ENCODE peak calls at places on chromosome 3, in ten cellular contexts. One of them, this sample, is unnamed.

GRCh38 chr3:148925841-148926240 is 60.7 kb downstream of the CPA3 start:
- DNase-seq in K562: no peak
- DNase-seq in prostate gland: no peak
- DNase-seq in lower leg skin: no peak
- DNase-seq in esophagus muscularis mucosa: no peak
- DNase-seq in GM12892: no peak
- DNase-seq in heart left ventricle: no peak
- DNase-seq in A549: no peak
- DNase-seq in HCT116: no peak
- DNase-seq in uterus: no peak
- DNase-seq in this sample: no peak

GRCh38 chr3:66377800-66378199 is 123.0 kb downstream of the LRIG1 start:
- DNase-seq in K562: no peak
- DNase-seq in prostate gland: no peak
- DNase-seq in lower leg skin: no peak
- DNase-seq in esophagus muscularis mucosa: peak; percentile 82
- DNase-seq in GM12892: no peak
- DNase-seq in heart left ventricle: no peak
- DNase-seq in A549: no peak
- DNase-seq in HCT116: no peak
- DNase-seq in uterus: no peak
- DNase-seq in this sample: no peak

GRCh38 chr3:149581681-149582349 is 76.0 kb downstream of the WWTR1 start:
- DNase-seq in K562: peak; percentile 14
- DNase-seq in prostate gland: peak; percentile 18
- DNase-seq in lower leg skin: peak; percentile 39
- DNase-seq in esophagus muscularis mucosa: no peak
- DNase-seq in GM12892: no peak
- DNase-seq in heart left ventricle: no peak
- DNase-seq in A549: peak; percentile 86
- DNase-seq in HCT116: peak; percentile 96
- DNase-seq in uterus: peak; percentile 35
- DNase-seq in this sample: no peak

GRCh38 chr3:111864821-111865656 is 6.0 kb downstream of the PHLDB2 start:
- DNase-seq in K562: no peak
- DNase-seq in prostate gland: no peak
- DNase-seq in lower leg skin: no peak
- DNase-seq in esophagus muscularis mucosa: no peak
- DNase-seq in GM12892: no peak
- DNase-seq in heart left ventricle: peak; percentile 63
- DNase-seq in A549: peak; percentile 26
- DNase-seq in HCT116: no peak
- DNase-seq in uterus: peak; percentile 24
- DNase-seq in this sample: no peak

GRCh38 chr3:28301607-28302158 is 46.8 kb upstream of the ZCWPW2 start:
- DNase-seq in K562: no peak
- DNase-seq in prostate gland: no peak
- DNase-seq in lower leg skin: no peak
- DNase-seq in esophagus muscularis mucosa: no peak
- DNase-seq in GM12892: no peak
- DNase-seq in heart left ventricle: no peak
- DNase-seq in A549: no peak
- DNase-seq in HCT116: no peak
- DNase-seq in uterus: no peak
- DNase-seq in this sample: no peak

GRCh38 chr3:195717416-195717815 is 3.4 kb upstream of the MUC20 start:
- DNase-seq in K562: no peak
- DNase-seq in prostate gland: no peak
- DNase-seq in lower leg skin: no peak
- DNase-seq in esophagus muscularis mucosa: no peak
- DNase-seq in GM12892: no peak
- DNase-seq in heart left ventricle: no peak
- DNase-seq in A549: no peak
- DNase-seq in HCT116: no peak
- DNase-seq in uterus: no peak
- DNase-seq in this sample: no peak

GRCh38 chr3:13045904-13046568 is 27.2 kb downstream of the IQSEC1 start:
- DNase-seq in K562: no peak
- DNase-seq in prostate gland: no peak
- DNase-seq in lower leg skin: peak; percentile 39
- DNase-seq in esophagus muscularis mucosa: no peak
- DNase-seq in GM12892: peak; percentile 73
- DNase-seq in heart left ventricle: no peak
- DNase-seq in A549: no peak
- DNase-seq in HCT116: no peak
- DNase-seq in uterus: no peak
- DNase-seq in this sample: no peak

GRCh38 chr3:122094693-122095092 is 39.5 kb downstream of the CD86 start:
- DNase-seq in K562: no peak
- DNase-seq in prostate gland: no peak
- DNase-seq in lower leg skin: no peak
- DNase-seq in esophagus muscularis mucosa: no peak
- DNase-seq in GM12892: no peak
- DNase-seq in heart left ventricle: no peak
- DNase-seq in A549: no peak
- DNase-seq in HCT116: no peak
- DNase-seq in uterus: no peak
- DNase-seq in this sample: no peak

GRCh38 chr3:127975630-127976029 is 60.6 kb downstream of the KBTBD12 start:
- DNase-seq in K562: no peak
- DNase-seq in prostate gland: no peak
- DNase-seq in lower leg skin: no peak
- DNase-seq in esophagus muscularis mucosa: no peak
- DNase-seq in GM12892: no peak
- DNase-seq in heart left ventricle: no peak
- DNase-seq in A549: no peak
- DNase-seq in HCT116: no peak
- DNase-seq in uterus: no peak
- DNase-seq in this sample: no peak

DNA sequence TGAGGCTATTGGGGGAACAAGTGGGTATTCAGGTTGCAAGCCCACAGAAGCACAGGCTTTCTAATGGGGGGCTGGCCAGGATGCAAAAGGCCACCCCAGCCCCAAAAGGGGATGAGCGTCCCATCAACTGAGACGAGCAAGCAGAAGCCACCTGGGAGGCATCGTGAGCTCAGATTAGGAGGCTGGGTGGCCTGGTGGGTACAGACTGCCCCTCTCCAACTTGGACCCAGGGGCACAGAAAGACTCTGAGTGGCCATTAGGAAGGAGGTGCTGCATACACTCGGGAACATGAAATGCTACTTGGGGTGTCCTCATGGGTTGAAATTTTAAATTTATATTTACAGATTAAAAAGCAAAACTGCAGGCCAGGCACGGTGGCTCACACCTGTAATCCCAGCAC is 29.1 kb downstream of the SLC41A3 start:
- DNase-seq in K562: no peak
- DNase-seq in prostate gland: no peak
- DNase-seq in lower leg skin: no peak
- DNase-seq in esophagus muscularis mucosa: peak; percentile 64
- DNase-seq in GM12892: no peak
- DNase-seq in heart left ventricle: no peak
- DNase-seq in A549: no peak
- DNase-seq in HCT116: no peak
- DNase-seq in uterus: no peak
- DNase-seq in this sample: no peak
- TF ChIP-seq POLR2A in K562: no peak
- TF ChIP-seq POLR2A in prostate gland: no peak
- TF ChIP-seq POLR2A in lower leg skin: no peak
- TF ChIP-seq POLR2A in esophagus muscularis mucosa: no peak
- TF ChIP-seq POLR2A in GM12892: no peak
- TF ChIP-seq POLR2A in heart left ventricle: no peak
- TF ChIP-seq POLR2A in A549: no peak
- TF ChIP-seq POLR2A in HCT116: no peak
- TF ChIP-seq POLR2A in uterus: no peak
- TF ChIP-seq POLR2A in this sample: no peak

DNA sequence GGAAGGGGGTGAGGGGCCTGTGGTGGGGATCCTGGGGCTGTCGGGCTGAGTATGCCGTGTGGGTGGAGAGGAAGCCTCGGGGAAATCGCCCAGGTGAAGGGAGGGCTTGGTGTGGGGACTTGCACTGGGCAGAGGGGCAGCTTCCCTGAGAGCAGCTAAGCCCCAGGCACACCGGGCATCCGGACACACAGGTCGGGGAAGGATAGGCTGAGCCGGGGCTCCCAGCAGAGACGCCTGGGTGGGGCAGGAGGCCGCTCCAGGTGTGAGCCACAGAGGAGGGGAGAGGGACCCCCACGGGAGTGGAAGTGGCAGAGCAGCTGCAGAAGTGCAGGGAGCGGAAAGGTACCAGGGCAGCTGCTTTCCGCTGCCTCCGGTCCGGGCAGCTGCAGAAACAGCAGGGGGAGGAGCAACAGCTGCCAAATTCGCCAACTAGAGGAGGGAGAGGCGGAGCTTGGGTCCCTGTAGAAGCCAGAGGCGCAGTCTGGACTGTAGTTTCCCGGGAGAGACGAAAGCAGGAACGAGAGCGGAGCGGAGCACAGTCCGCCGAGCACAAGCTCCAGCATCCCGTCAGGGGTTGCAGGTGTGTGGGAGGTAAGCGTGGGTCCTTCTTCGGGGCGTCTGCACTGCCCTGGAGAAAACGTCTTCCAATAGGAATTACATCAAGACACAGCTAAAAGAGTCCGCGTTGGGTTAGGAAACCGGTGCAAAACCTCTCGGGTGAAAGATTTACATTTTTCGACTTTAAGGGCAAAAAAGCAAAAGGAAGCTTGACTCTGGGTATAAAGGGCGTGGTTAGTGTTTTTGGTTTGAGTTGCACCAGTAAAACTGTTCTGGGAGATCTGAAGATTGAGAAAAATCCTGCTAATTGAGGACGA is at the start of gene SERPINI1:
- DNase-seq in K562: peak; percentile 93
- DNase-seq in prostate gland: peak; percentile 92
- DNase-seq in lower leg skin: peak; percentile 89
- DNase-seq in esophagus muscularis mucosa: peak; percentile 94
- DNase-seq in GM12892: peak; percentile 39
- DNase-seq in heart left ventricle: peak; percentile 90
- DNase-seq in A549: peak; percentile 85
- DNase-seq in HCT116: peak; percentile 82
- DNase-seq in uterus: peak; percentile 85
- DNase-seq in this sample: peak; percentile 85
- TF ChIP-seq POLR2A in K562: peak; percentile 73
- TF ChIP-seq POLR2A in prostate gland: peak; percentile 76
- TF ChIP-seq POLR2A in lower leg skin: no peak
- TF ChIP-seq POLR2A in esophagus muscularis mucosa: no peak
- TF ChIP-seq POLR2A in GM12892: peak; percentile 67
- TF ChIP-seq POLR2A in heart left ventricle: no peak
- TF ChIP-seq POLR2A in A549: peak; percentile 68
- TF ChIP-seq POLR2A in HCT116: peak; percentile 48
- TF ChIP-seq POLR2A in uterus: peak; percentile 72
- TF ChIP-seq POLR2A in this sample: no peak

DNA sequence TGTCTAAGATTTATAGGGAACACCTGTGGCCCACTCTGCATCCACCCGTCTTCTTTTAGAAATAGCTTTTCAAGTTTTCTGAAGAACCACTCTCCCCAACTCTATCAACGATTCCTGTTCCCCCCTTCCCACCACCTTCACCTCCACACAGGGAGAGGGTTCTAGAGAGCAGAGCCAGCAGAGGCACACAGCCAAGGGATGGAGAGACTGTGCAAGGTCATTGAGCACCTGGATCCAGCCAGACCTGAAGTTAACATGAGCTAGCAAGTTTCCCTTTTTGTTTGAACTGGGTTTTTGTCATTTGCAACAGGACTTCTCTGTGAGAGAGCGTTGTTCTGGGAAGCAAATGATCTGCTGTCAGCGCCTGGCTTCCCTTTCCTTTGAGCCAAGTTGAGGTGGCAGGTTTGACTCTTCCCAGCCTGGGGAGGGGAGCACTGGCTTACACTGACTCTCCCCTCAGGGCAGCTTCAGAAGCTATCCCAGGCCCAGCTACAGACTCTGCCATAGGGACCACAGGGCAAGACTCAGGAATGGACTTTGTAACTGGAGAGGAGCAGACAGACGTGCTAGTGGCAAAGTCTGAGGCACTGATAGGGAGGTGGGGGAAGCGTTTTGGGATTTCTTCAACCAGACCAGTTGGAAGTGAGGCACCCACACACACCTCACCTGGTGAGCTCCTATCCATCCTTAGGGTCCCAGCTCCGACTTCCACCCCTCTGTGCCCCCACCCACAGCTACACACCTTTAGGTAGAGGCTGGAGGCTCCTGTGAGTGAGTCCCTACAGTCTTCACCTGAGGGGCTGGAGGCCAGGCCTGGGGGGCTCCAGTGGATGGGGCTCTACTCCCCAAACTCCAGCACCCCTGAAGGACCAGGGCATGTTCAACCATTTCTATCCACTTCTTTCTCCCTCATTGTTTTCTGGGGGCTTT is 19.4 kb upstream of the PLXNA1 start:
- DNase-seq in K562: no peak
- DNase-seq in prostate gland: no peak
- DNase-seq in lower leg skin: no peak
- DNase-seq in esophagus muscularis mucosa: no peak
- DNase-seq in GM12892: no peak
- DNase-seq in heart left ventricle: no peak
- DNase-seq in A549: no peak
- DNase-seq in HCT116: no peak
- DNase-seq in uterus: no peak
- DNase-seq in this sample: no peak
- TF ChIP-seq POLR2A in K562: no peak
- TF ChIP-seq POLR2A in prostate gland: no peak
- TF ChIP-seq POLR2A in lower leg skin: no peak
- TF ChIP-seq POLR2A in esophagus muscularis mucosa: no peak
- TF ChIP-seq POLR2A in GM12892: no peak
- TF ChIP-seq POLR2A in heart left ventricle: no peak
- TF ChIP-seq POLR2A in A549: no peak
- TF ChIP-seq POLR2A in HCT116: no peak
- TF ChIP-seq POLR2A in uterus: no peak
- TF ChIP-seq POLR2A in this sample: no peak

GRCh38 chr3:58490860-58491501 is 915 bp upstream of the KCTD6 start:
- DNase-seq in K562: no peak
- DNase-seq in prostate gland: no peak
- DNase-seq in lower leg skin: no peak
- DNase-seq in esophagus muscularis mucosa: no peak
- DNase-seq in GM12892: no peak
- DNase-seq in heart left ventricle: no peak
- DNase-seq in A549: no peak
- DNase-seq in HCT116: no peak
- DNase-seq in uterus: peak; percentile 44
- DNase-seq in this sample: no peak

GRCh38 chr3:58494107-58494506 is 2.2 kb downstream of the KCTD6 start:
- DNase-seq in K562: no peak
- DNase-seq in prostate gland: no peak
- DNase-seq in lower leg skin: no peak
- DNase-seq in esophagus muscularis mucosa: no peak
- DNase-seq in GM12892: no peak
- DNase-seq in heart left ventricle: no peak
- DNase-seq in A549: no peak
- DNase-seq in HCT116: no peak
- DNase-seq in uterus: no peak
- DNase-seq in this sample: no peak

GRCh38 chr3:58492385-58492970 is 582 bp downstream of the KCTD6 start:
- DNase-seq in K562: no peak
- DNase-seq in prostate gland: no peak
- DNase-seq in lower leg skin: no peak
- DNase-seq in esophagus muscularis mucosa: no peak
- DNase-seq in GM12892: no peak
- DNase-seq in heart left ventricle: no peak
- DNase-seq in A549: no peak
- DNase-seq in HCT116: no peak
- DNase-seq in uterus: no peak
- DNase-seq in this sample: peak; percentile 62

GRCh38 chr3:58488962-58489361 is 2.9 kb upstream of the KCTD6 start:
- DNase-seq in K562: no peak
- DNase-seq in prostate gland: no peak
- DNase-seq in lower leg skin: no peak
- DNase-seq in esophagus muscularis mucosa: no peak
- DNase-seq in GM12892: no peak
- DNase-seq in heart left ventricle: no peak
- DNase-seq in A549: no peak
- DNase-seq in HCT116: no peak
- DNase-seq in uterus: no peak
- DNase-seq in this sample: no peak

GRCh38 chr3:58491506-58492384 is at the start of gene KCTD6:
- DNase-seq in K562: peak; percentile 91
- DNase-seq in prostate gland: peak; percentile 86
- DNase-seq in lower leg skin: peak; percentile 85
- DNase-seq in esophagus muscularis mucosa: peak; percentile 96
- DNase-seq in GM12892: peak; percentile 88
- DNase-seq in heart left ventricle: peak; percentile 96
- DNase-seq in A549: peak; percentile 91
- DNase-seq in HCT116: peak; percentile 85
- DNase-seq in uterus: peak; percentile 96
- DNase-seq in this sample: peak; percentile 96
- TF ChIP-seq POLR2A in K562: peak; percentile 39
- TF ChIP-seq POLR2A in prostate gland: no peak
- TF ChIP-seq POLR2A in lower leg skin: no peak
- TF ChIP-seq POLR2A in esophagus muscularis mucosa: no peak
- TF ChIP-seq POLR2A in GM12892: no peak
- TF ChIP-seq POLR2A in heart left ventricle: no peak
- TF ChIP-seq POLR2A in A549: peak; percentile 6
- TF ChIP-seq POLR2A in HCT116: peak; percentile 37
- TF ChIP-seq POLR2A in uterus: peak; percentile 46
- TF ChIP-seq POLR2A in this sample: peak; percentile 23

This sample was measured in erythroblast.